ENCODE peak calls at places on chromosome 20, in six cellular contexts. I is WTC11, S is GM13976, Z is HFFc6, X is heart left ventricle, B is SK-N-SH. L is an unnamed sample.

GRCh38 chr20:4226330-4227084 is 211.1 kb upstream of the RNF24 start:
- DNase-seq in I (no peak), S (no peak), Z (no peak), X (no peak), B (no peak), L (no peak)

GRCh38 chr20:56515657-56516381 is 8.7 kb upstream of the FAM209A start:
- DNase-seq in I (no peak), S (no peak), Z (peak), X (peak), B (peak), L (no peak)

GRCh38 chr20:52230406-52230805 is 38.8 kb upstream of the ZFP64 start:
- DNase-seq in I (no peak), S (no peak), Z (no peak), X (no peak), B (no peak), L (no peak)

GRCh38 chr20:17610566-17611289 is 40.9 kb downstream of the DSTN start:
- DNase-seq in I (no peak), S (peak), Z (no peak), X (no peak), B (peak), L (peak)

GRCh38 chr20:36467076-36467999 is 74.0 kb upstream of the MYL9 start:
- DNase-seq in I (no peak), S (peak), Z (peak), X (peak), B (no peak), L (no peak)

GRCh38 chr20:9160341-9160740 is 91.5 kb downstream of the PLCB4 start:
- DNase-seq in I (no peak), S (no peak), Z (no peak), X (no peak), B (no peak), L (no peak)

GRCh38 chr20:17845701-17846475 is 122.7 kb downstream of the SNX5 start:
- DNase-seq in I (no peak), S (no peak), Z (no peak), X (no peak), B (no peak), L (no peak)

GRCh38 chr20:46898433-46898832 is 3.8 kb downstream of the EYA2 start:
- DNase-seq in I (no peak), S (no peak), Z (no peak), X (no peak), B (no peak), L (no peak)

GRCh38 chr20:56380375-56380774 is 11.6 kb downstream of the AURKA start:
- DNase-seq in I (no peak), S (no peak), Z (peak), X (no peak), B (no peak), L (no peak)

GRCh38 chr20:62220666-62221568 is 839 bp upstream of the HRH3 start:
- DNase-seq in I (peak), S (no peak), Z (no peak), X (no peak), B (peak), L (no peak)

GRCh38 chr20:50533464-50533863 is 23.3 kb downstream of the PTPN1 start:
- DNase-seq in I (no peak), S (no peak), Z (no peak), X (no peak), B (no peak), L (no peak)

GRCh38 chr20:48298851-48299484 is 513.7 kb upstream of the SULF2 start:
- DNase-seq in I (no peak), S (no peak), Z (peak), X (peak), B (peak), L (no peak)

GRCh38 chr20:55881204-55881603 is 124.1 kb downstream of the CBLN4 start:
- DNase-seq in I (no peak), S (no peak), Z (no peak), X (no peak), B (no peak), L (no peak)

GRCh38 chr20:39264506-39265172 is 302.5 kb downstream of the DHX35 start:
- DNase-seq in I (peak), S (peak), Z (peak), X (peak), B (peak), L (peak)

GRCh38 chr20:60224914-60225313 is 266.7 kb downstream of the CDH26 start:
- DNase-seq in I (peak), S (no peak), Z (no peak), X (no peak), B (peak), L (no peak)

GRCh38 chr20:43694763-43695162 is 27.8 kb downstream of the MYBL2 start:
- DNase-seq in I (no peak), S (no peak), Z (no peak), X (no peak), B (no peak), L (no peak)

GRCh38 chr20:3802524-3803239 is 6.6 kb downstream of the CDC25B start:
- DNase-seq in I (no peak), S (no peak), Z (no peak), X (no peak), B (no peak), L (no peak)

GRCh38 chr20:36856691-36857635 is 19.0 kb upstream of the TLDC2 start:
- DNase-seq in I (no peak), S (no peak), Z (peak), X (peak), B (no peak), L (no peak)

GRCh38 chr20:48823960-48824497 is 3.8 kb downstream of the PREX1 start:
- DNase-seq in I (no peak), S (peak), Z (peak), X (no peak), B (no peak), L (no peak)

GRCh38 chr20:16501236-16501635 is 72.0 kb downstream of the KIF16B start:
- DNase-seq in I (no peak), S (no peak), Z (no peak), X (no peak), B (no peak), L (no peak)

GRCh38 chr20:62990306-62990825 is 16.4 kb downstream of the BHLHE23 start:
- DNase-seq in I (no peak), S (no peak), Z (no peak), X (no peak), B (no peak), L (no peak)

GRCh38 chr20:59830107-59831023 is 103.1 kb downstream of the SYCP2 start:
- DNase-seq in I (no peak), S (peak), Z (no peak), X (no peak), B (peak), L (no peak)

GRCh38 chr20:9532069-9532809 is 17.8 kb downstream of the LAMP5 start:
- DNase-seq in I (no peak), S (no peak), Z (no peak), X (no peak), B (peak), L (no peak)

GRCh38 chr20:47704746-47705496 is 80.4 kb downstream of the SULF2 start:
- DNase-seq in I (no peak), S (no peak), Z (no peak), X (peak), B (no peak), L (no peak)

DNA sequence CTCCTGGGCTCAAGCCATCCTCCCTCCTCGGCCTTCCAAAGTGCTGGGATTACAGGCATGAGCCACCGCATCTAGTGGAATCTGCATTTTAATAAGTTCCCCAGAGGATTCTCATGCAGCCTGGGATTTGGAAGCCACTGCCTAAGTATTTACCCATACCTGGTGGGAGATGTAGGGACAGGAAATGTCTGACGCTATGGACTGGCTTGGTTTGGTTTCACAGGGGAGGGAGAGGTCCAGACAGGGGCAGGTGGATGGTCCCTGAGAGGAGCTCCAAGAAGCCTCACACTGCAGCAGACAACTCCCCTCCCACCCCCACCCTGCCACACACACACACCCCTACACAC is 4.4 kb downstream of the VSTM2L start:
- DNase-seq in I (no peak), S (no peak), Z (no peak), X (no peak), B (no peak), L (no peak)
- TF ChIP-seq CTCF in I (no peak), S (no peak), Z (no peak), X (no peak), B (no peak), L (no peak)

DNA sequence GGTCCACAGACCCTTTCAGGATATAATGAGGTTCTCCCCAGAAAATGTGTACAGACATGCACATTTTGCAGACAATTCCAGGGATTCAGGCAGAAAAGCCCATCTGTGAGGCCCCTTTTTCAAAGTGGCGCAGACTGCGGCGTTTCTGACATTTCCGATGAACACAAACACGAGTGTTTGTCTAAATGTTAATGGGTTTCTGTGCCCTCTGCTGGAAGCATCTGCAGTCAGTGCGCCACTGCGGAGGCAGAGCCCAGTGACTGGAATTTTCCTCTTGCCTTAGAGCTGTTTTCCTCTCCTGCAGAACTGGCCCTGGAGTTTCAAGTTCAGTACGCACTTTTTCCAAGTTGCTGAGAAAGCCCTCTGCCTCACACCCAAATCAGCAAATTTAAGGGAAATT is 15.3 kb downstream of the ANKRD60 start:
- DNase-seq in I (no peak), S (no peak), Z (peak), X (no peak), B (peak), L (no peak)
- TF ChIP-seq CTCF in I (no peak), S (no peak), Z (peak), X (no peak), B (peak), L (no peak)

DNA sequence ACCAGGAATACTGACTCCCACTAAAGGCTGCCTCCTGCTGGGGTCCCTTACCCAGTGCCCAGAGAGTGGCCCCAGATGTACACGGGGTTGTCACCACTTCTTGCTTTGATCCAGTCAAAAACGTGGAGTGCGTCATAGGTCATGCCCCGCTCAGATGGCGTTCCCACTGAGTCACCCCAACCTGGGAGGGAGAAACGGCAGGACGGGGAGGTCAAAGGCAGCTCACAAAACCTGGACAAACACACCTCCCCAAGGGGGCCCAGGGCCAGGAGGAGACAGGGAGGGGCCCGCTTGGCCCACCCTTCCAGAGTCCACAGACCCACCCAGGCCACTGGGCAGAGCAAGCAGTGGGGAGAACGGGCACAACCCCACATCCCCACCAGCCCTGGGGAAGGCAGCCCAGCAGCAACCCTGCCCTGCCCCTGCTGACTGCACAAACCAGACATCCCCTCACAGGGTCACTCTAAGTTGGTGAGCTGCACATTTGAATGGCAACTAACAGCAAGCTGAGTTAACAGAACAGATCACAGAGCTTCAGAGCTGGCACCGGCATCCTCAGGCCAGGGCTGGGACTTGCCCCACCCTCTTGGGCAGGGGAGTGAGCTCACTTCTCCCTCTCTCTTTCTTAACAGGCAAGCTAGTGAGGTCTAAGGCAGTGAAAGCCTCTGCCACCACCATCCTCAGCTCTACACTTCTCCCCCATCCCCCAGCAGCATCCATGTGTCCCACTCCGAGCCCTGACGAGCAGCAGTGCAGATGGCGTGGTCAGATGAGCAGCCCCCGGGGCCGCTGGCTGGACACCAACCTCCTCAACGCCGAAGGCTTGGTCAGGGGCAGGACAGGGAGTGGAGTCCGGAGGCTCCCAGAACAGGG is 61.7 kb downstream of the PYGB start:
- DNase-seq in I (no peak), S (no peak), Z (peak), X (no peak), B (peak), L (no peak)
- TF ChIP-seq CTCF in I (no peak), S (no peak), Z (peak), X (no peak), B (no peak), L (no peak)

DNA sequence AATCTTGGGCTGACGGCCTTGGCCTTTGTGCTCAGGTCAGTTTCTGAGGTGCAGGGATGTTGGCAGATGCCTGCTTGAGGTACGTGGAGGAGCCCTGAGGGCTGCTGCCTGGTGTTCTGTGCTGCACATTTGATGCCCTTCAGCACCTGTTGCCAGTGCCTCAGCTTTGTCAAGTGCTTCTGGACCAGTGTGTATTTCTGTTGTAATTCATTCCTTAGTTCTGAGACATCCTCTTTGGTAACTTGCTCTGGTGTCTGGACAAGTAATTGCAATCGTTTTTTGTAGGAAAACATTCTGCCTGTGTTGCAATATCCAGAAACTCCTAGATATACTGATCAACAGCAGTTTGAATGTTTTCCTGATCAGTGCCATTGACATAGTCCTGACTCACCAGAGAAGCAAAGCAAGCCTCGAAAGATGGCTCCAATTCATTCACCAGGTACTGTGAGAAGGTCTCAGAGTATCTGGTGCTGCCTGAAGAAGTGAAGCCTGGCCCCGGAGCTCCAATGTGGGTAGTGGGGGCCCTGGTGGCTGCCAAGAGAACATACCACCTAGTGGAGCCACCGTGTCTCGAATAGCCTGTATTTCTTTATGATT is 26.7 kb downstream of the ZNF337 start:
- DNase-seq in I (peak), S (no peak), Z (peak), X (no peak), B (peak), L (no peak)
- TF ChIP-seq CTCF in I (no peak), S (no peak), Z (peak), X (no peak), B (peak), L (no peak)

DNA sequence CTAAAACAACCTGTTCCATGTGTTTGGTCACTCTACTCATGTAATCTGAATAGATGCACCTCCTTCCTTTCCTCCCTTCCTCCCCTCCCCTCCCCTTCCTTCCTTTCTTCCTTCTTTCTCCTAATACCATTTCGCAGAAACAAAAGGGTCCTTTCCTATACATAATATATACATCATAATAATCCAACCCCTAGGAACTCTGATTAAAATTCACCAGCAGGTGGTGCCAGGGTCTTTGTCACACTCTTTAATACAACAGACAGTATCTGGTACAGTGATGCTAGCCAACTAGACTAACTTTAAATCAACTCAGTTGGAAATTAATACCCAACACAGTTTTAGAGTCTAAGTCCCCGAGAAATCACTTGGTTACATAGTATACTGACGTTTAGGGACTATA is 181.2 kb upstream of the SHLD1 start:
- DNase-seq in I (no peak), S (no peak), Z (peak), X (peak), B (peak), L (no peak)
- TF ChIP-seq CTCF in I (no peak), S (no peak), Z (peak), X (peak), B (peak), L (peak)

GRCh38 chr20:12967932-12968331 is 40.8 kb upstream of the SPTLC3 start:
- DNase-seq in I (no peak), S (no peak), Z (no peak), X (no peak), B (no peak), L (no peak)

GRCh38 chr20:12969071-12969669 is 39.6 kb upstream of the SPTLC3 start:
- DNase-seq in I (no peak), S (no peak), Z (no peak), X (no peak), B (no peak), L (no peak)

GRCh38 chr20:12966468-12967085 is 42.2 kb upstream of the SPTLC3 start:
- DNase-seq in I (no peak), S (no peak), Z (no peak), X (no peak), B (no peak), L (no peak)

GRCh38 chr20:12968472-12968871 is 40.3 kb upstream of the SPTLC3 start:
- DNase-seq in I (no peak), S (no peak), Z (no peak), X (no peak), B (no peak), L (no peak)

DNA sequence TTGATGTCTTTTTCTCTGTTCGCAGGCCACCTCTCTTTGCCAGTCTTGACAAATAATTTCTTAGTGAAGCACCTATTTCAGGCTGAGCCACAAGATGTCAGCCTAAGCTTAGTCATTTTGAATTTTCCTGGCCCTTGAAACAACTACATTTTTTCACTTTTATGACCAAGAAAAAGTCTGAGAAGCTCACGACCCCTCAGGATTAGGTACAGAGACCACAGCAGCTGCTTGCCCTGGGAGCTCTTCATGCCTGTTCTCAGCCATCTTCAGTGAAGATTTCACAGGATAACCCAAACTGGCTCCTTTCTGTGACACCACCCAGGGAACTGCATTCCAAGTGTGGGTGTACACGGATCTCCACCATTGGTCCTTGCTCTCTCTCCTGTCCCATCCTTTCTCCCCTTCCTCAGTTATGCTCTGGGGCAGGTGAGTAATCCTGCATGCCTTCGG is 38.4 kb upstream of the SPTLC3 start:
- DNase-seq in I (no peak), S (no peak), Z (no peak), X (no peak), B (no peak), L (no peak)
- TF ChIP-seq CTCF in I (no peak), S (peak), Z (peak), X (peak), B (no peak), L (no peak)

GRCh38 chr20:32449890-32450401 is 91.8 kb downstream of the ASXL1 start:
- DNase-seq in I (no peak), S (peak), Z (no peak), X (no peak), B (peak), L (no peak)
- TF ChIP-seq CTCF in I (no peak), S (no peak), Z (no peak), X (no peak), B (no peak), L (no peak)

GRCh38 chr20:40361916-40362315 is 327.1 kb downstream of the MAFB start:
- DNase-seq in I (no peak), S (no peak), Z (no peak), X (no peak), B (no peak), L (no peak)
- TF ChIP-seq CTCF in I (no peak), S (no peak), Z (no peak), X (no peak), B (no peak), L (no peak)